ENCODE peak calls at places on chromosomes 13 and 19, in seven cellular contexts. Z is PC-3, H is IMR-90, J is endothelial cell of umbilical vein, M is fibroblast of lung, E is GM23338, V is A549. B is an unnamed sample.

GRCh38 chr13:94058821-94059360 is 420.6 kb downstream of the DCT start:
- DNase-seq in E (no peak), M (peak), Z (no peak), J (no peak), V (no peak), H (no peak), B (no peak)

GRCh38 chr13:41905600-41906254 is 55.2 kb downstream of the VWA8 start:
- DNase-seq in M (peak), Z (peak), H (peak), J (peak), V (peak), E (peak), B (peak)

GRCh38 chr13:87677334-87678234 is 6.4 kb downstream of the SLITRK5 start:
- DNase-seq in Z (peak), H (no peak), J (no peak), V (no peak), M (peak), E (peak), B (no peak)

GRCh38 chr19:10687518-10688288 is 13.5 kb upstream of the QTRT1 start:
- DNase-seq in J (no peak), H (no peak), V (no peak), M (no peak), E (no peak), Z (no peak), B (no peak)

GRCh38 chr13:28753208-28753892 is 34.6 kb upstream of the SLC46A3 start:
- DNase-seq in H (peak), M (peak), V (peak), E (peak), J (peak), Z (peak), B (peak)

GRCh38 chr13:94548382-94549240 is 47.3 kb downstream of the TGDS start:
- DNase-seq in V (peak), E (peak), H (peak), M (peak), J (no peak), Z (peak), B (peak)

GRCh38 chr13:95677564-95678386 is 836 bp downstream of the DNAJC3 start:
- DNase-seq in M (peak), H (peak), J (peak), V (peak), Z (peak), E (peak), B (peak)

GRCh38 chr13:32581177-32581786 is 5.0 kb upstream of the PDS5B start:
- DNase-seq in E (peak), H (peak), Z (peak), V (no peak), J (peak), M (peak), B (peak)

GRCh38 chr19:53877361-53877766 is 4.6 kb upstream of the PRKCG start:
- DNase-seq in M (no peak), J (no peak), V (no peak), Z (no peak), H (no peak), E (peak), B (no peak)

GRCh38 chr19:33118643-33119042 is 13.3 kb upstream of the WDR88 start:
- DNase-seq in J (no peak), E (no peak), H (no peak), Z (no peak), V (no peak), M (no peak), B (no peak)

DNA sequence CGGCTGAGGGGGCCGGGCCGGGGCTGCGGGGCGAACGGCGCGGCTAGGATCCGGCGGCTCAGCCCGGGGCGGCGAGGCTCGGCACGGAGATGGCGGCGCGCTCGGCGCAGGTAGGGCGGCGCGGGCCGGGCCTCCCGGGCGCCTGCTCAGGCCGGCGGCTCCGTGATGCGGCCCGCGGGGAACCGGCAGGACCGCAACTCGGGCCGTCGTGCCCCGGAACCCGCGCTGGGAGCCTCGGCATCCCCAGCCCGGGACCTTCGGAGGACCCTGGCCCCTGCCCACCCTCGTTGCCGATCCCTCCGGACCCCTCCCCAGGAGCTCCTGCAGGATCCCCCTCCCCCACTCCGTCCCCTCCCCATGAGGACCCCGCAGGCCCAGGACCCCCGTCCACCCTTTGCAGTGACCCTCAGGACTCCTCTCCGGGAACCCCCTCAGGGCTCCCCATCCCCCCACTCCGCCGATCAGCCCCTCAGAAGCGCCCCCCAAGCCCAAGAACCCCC is 304 bp downstream of the EVI5L start:
- DNase-seq in E (no peak), Z (no peak), J (no peak), V (no peak), H (no peak), M (no peak), B (no peak)
- H3K27ac ChIP-seq in E (no peak), Z (no peak), J (no peak), V (peak), H (peak), M (no peak), B (no peak)

DNA sequence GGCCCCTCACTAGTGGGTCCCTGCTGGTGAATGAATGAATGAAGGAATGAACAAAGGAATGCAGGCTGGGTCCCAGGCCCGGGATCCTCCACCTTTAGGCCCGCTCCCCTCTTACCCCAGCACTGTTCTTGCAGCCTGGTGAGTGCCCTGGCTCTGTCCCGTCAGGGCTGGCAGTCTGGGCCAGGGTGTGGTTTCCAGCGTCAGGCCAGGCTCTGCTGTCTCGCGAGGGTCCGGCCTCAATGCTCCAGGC is 317 bp downstream of the LYL1 start:
- DNase-seq in H (no peak), J (no peak), M (no peak), E (no peak), V (no peak), Z (no peak), B (no peak)
- H3K4me2 ChIP-seq in H (peak), J (peak), M (peak), E (peak), V (peak), Z (peak), B (peak)

GRCh38 chr19:29596885-29597525 is 9.1 kb upstream of the POP4 start:
- DNase-seq in Z (peak), J (no peak), E (peak), H (peak), V (no peak), M (peak), B (peak)
- TF ChIP-seq CTCF in Z (peak), J (no peak), E (peak), H (peak), V (peak), M (no peak), B (peak)

GRCh38 chr13:76848596-76848995 is 37.6 kb downstream of the KCTD12 start:
- DNase-seq in E (no peak), V (no peak), Z (no peak), H (peak), M (peak), J (no peak), B (no peak)
- H3K27ac ChIP-seq in E (no peak), V (no peak), Z (no peak), H (no peak), M (no peak), J (no peak), B (no peak)

B was measured in astrocyte.